ENCODE peak calls at places on chromosomes 5 and 9, in seven cellular contexts. X is H1; W is CD4-positive, alpha-beta T cell; K is AG10803; H is sigmoid colon; Q is progenitor cell of endocrine pancreas; U is endodermal cell. O is an unnamed sample.

GRCh38 chr9:76341616-76342015 is 52.6 kb downstream of the RFK start:
- DNase-seq in X (no peak), W (no peak), K (no peak), H (no peak), Q (no peak), U (no peak), O (no peak)

GRCh38 chr9:133669402-133669801 is 33.2 kb downstream of the DBH start:
- DNase-seq in X (no peak), W (no peak), K (no peak), H (no peak), Q (no peak), U (no peak), O (no peak)

GRCh38 chr5:106454651-106455415 is 1215.9 kb downstream of the EFNA5 start:
- DNase-seq in X (peak; percentile 29), W (no peak), K (peak; percentile 1), H (no peak), Q (no peak), U (peak; percentile 78), O (no peak)

GRCh38 chr5:86403190-86403589 is 214.6 kb upstream of the COX7C start:
- DNase-seq in X (no peak), W (no peak), K (no peak), H (no peak), Q (no peak), U (no peak), O (no peak)

GRCh38 chr9:100880284-100880683 is 148.2 kb upstream of the PLPPR1 start:
- DNase-seq in X (no peak), W (no peak), K (no peak), H (no peak), Q (no peak), U (no peak), O (no peak)

GRCh38 chr5:150945947-150946346 is 41.2 kb upstream of the ZNF300 start:
- DNase-seq in X (no peak), W (no peak), K (peak; percentile 6), H (no peak), Q (no peak), U (no peak), O (no peak)

GRCh38 chr5:2700876-2701275 is 50.6 kb downstream of the IRX2 start:
- DNase-seq in X (no peak), W (no peak), K (no peak), H (peak; percentile 51), Q (no peak), U (peak; percentile 20), O (no peak)

GRCh38 chr5:59724482-59725392 is 168.8 kb downstream of the PDE4D start:
- DNase-seq in X (no peak), W (no peak), K (peak; percentile 45), H (no peak), Q (no peak), U (peak; percentile 80), O (peak; percentile 22)

GRCh38 chr9:23321049-23321448 is 505.0 kb downstream of the ELAVL2 start:
- DNase-seq in X (no peak), W (no peak), K (no peak), H (no peak), Q (no peak), U (no peak), O (no peak)

GRCh38 chr9:96574931-96575351 is 44.7 kb downstream of the CDC14B start:
- DNase-seq in X (no peak), W (no peak), K (no peak), H (no peak), Q (no peak), U (no peak), O (no peak)

GRCh38 chr5:81856948-81857928 is 106.3 kb upstream of the SSBP2 start:
- DNase-seq in X (no peak), W (no peak), K (no peak), H (peak; percentile 84), Q (no peak), U (peak; percentile 80), O (no peak)

GRCh38 chr5:79924936-79925893 is 65.8 kb downstream of the MTX3 start:
- DNase-seq in X (peak; percentile 13), W (no peak), K (peak; percentile 59), H (no peak), Q (no peak), U (peak; percentile 69), O (peak; percentile 18)

DNA sequence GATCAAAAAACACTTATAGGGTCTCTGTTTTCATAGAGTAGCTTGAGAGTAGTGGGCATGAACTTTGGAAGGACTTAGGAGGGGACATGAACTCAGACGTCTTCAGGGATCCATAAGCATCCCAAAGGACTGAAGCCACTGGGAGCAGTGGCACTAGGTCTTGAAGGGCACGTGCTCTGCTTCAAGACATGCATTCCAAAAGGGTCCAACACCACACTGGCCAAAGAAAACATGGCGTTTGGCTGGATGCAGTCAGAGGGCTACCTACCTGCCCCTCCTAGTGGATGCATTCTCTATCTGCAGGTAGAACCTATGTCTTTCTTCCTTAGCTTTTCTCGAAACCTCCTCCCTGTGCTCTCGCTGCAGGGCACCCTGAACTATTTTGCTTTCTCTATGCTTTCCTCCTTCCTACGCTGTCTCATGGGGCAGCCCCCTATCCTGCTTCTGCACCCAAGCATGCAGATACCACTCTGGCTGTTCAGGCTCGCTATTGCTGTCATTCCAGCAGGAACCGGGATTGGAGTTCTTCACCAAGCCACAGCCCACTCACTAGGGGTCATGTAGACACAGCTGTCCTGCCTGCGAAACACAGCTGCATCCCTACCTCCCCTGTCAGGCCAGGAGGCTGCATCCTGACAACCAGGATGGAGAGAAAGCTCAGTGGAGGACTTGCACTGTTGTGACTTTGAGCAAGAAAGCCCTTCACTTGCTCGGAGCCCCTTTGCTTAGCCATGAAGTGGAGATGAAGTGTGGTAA is 11.9 kb downstream of the FAM240B start:
- DNase-seq in X (no peak), W (no peak), K (no peak), H (no peak), Q (no peak), U (peak; percentile 78), O (no peak)
- TF ChIP-seq CTCF in X (peak; percentile 50), W (no peak), K (no peak), H (no peak), Q (peak; percentile 48), U (peak; percentile 80), O (peak; percentile 12)

GRCh38 chr5:137500616-137501225 is 1.6 kb upstream of the SPOCK1 start:
- DNase-seq in X (no peak), W (no peak), K (no peak), H (no peak), Q (no peak), U (no peak), O (no peak)

GRCh38 chr5:137498736-137499505 is at the start of gene SPOCK1:
- DNase-seq in X (peak; percentile 27), W (peak; percentile 15), K (peak; percentile 74), H (peak; percentile 83), Q (peak; percentile 78), U (peak; percentile 91), O (peak; percentile 56)

GRCh38 chr5:137496919-137497318 is 2.2 kb downstream of the SPOCK1 start:
- DNase-seq in X (no peak), W (no peak), K (peak; percentile 48), H (no peak), Q (no peak), U (no peak), O (no peak)

GRCh38 chr5:137498301-137498735 is 808 bp downstream of the SPOCK1 start:
- DNase-seq in X (no peak), W (no peak), K (no peak), H (no peak), Q (peak; percentile 26), U (peak; percentile 85), O (peak; percentile 20)

DNA sequence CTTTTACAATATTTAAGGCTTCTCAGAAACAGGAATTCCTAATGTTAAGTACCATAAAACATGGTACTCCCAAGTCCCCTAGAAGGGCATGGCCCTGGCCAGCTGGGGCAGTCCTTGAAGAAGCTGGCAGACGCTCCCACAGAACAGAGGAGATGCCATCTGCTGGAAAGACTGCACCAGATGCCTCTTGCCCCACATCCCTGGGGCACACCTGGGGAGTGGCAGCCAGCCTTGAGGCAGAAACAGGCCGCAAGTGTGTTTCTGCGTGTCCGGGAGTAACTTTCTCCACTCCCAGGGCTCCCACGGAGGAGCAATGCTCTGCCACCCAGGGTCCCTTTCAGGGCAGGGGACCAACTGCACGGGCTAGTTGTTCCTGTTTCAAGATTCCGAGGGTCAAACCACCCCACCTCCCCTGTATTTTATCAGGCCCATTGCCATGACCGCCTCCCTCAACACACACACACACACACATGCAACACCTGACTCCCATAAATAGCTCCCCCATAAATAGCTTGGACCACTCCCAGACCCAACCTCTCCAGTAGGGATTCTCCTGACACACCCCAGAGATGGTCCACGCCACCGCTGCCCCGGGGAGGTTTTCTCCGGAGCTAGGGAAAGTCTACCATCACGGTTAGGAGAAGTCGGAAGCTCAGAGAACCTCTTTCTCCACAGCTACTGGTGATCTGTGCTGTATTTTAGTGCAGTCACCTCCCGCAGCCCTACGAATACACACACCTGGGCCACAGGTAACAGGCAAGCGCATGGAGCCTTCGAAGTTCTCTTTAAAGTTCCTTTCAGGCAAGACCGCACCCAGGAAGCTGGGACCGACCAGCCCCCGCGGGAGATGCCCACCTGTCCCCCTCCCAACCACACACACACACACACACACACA is 1.5 kb downstream of the SPOCK1 start:
- DNase-seq in X (no peak), W (no peak), K (no peak), H (no peak), Q (no peak), U (no peak), O (peak; percentile 11)
- TF ChIP-seq CTCF in X (no peak), W (no peak), K (no peak), H (no peak), Q (no peak), U (no peak), O (peak; percentile 41)

DNA sequence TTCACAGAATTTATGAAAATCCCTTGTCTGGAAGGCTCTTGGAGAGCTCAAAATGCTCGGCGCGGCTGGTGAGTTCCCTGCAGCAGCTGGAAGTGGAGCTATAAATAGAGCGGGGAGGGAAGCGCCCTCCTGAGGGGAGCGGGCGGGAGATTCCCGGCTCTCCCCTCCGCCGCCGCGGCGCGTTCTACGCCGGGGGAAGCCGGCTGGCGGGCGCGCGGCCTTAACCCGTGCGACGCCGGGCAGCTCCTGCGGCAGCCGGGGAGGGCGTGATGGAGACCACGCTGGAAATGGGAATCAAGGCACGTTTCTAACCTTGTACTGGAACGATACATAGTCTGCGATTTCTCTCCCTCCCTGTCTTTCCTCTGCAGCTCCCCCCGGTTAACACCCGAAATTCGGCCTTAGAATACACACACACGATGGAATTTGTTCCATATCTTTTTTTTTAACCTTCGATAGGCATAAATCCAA is 306.5 kb upstream of the KCNN2 start:
- DNase-seq in X (peak; percentile 44), W (no peak), K (peak; percentile 3), H (peak; percentile 76), Q (peak; percentile 47), U (peak; percentile 87), O (peak; percentile 16)
- TF ChIP-seq CTCF in X (no peak), W (no peak), K (no peak), H (no peak), Q (peak; percentile 11), U (peak; percentile 41), O (peak; percentile 21)

DNA sequence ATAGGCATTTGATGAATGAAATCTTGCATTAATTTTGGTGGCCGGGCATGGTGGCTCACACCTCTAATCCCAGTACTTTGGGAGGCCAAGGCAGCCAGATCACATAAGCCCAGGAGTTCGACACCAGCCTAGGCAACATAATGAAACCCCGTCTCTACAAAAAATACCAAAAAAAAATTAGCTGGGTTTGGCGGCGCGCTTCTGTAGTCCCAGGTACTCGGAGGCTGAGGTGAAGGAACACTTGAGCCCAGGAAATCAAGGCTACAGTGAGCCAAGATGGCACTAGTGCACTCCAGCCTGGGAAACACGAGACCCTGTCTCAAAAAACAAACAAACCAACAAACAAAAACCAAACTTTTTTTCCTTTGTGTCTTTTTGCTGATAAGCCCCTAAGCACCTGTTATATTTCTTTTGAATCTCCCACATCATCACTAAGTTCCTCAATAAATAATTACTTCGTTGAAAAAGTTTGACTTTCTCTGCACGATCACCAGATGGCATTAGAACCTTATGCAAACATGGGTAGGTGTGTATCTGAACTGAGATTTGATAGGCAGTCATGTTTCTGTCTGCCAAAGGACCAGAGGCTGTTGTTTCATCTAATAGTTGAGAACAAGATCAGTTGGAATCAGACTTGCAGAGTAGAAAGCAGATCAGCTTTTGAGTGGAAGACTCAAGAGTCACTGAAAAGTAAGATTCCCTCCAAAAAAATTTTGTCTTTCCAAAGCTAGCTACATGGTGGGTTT is 5.5 kb upstream of the MATR3 start:
- DNase-seq in X (no peak), W (no peak), K (no peak), H (no peak), Q (no peak), U (no peak), O (no peak)
- TF ChIP-seq CTCF in X (no peak), W (peak; percentile 13), K (no peak), H (no peak), Q (no peak), U (no peak), O (no peak)

O was measured in HFFc6.